ENCODE peak calls at places on chromosomes 7 and 10, in four cellular contexts. Z is GM12865; Q is activated CD8-positive, alpha-beta T cell treated with anti-CD3 and anti-CD28 coated beads for 36 hours; R is activated naive CD4-positive, alpha-beta T cell treated with Interleukin-2 at 50 U/mL for 16 hours. X is an unnamed sample.

GRCh38 chr10:38159007-38159406 is 64.9 kb downstream of the ZNF37A start:
- DNase-seq in Q (no peak), R (no peak), Z (no peak), X (no peak)

GRCh38 chr10:48449501-48450232 is 143.2 kb downstream of the MAPK8 start:
- DNase-seq in Q (no peak), R (no peak), Z (no peak), X (no peak)

GRCh38 chr7:12861070-12861469 is 173.6 kb downstream of the ARL4A start:
- DNase-seq in Z (no peak), R (no peak), Q (no peak), X (no peak)

GRCh38 chr10:98458812-98459211 is 12.1 kb upstream of the HPS1 start:
- DNase-seq in R (no peak), Q (no peak), Z (no peak), X (no peak)

GRCh38 chr7:126574276-126574675 is 678.5 kb downstream of the GRM8 start:
- DNase-seq in R (no peak), Q (no peak), Z (no peak), X (no peak)

GRCh38 chr7:46838463-46838862 is 743.4 kb downstream of the TNS3 start:
- DNase-seq in Q (no peak), Z (no peak), R (no peak), X (no peak)

GRCh38 chr7:15684834-15685233 is 1.6 kb downstream of the MEOX2 start:
- DNase-seq in Q (no peak), Z (no peak), R (no peak), X (no peak)

GRCh38 chr7:149865437-149865836 is 8.3 kb upstream of the ATP6V0E2 start:
- DNase-seq in R (peak; percentile 51), Q (peak; percentile 83), Z (peak; percentile 20), X (no peak)

GRCh38 chr7:151456782-151457181 is 16.8 kb upstream of the CRYGN start:
- DNase-seq in Z (no peak), Q (no peak), R (no peak), X (no peak)

GRCh38 chr10:35555962-35556930 is 48.9 kb upstream of the GJD4 start:
- DNase-seq in Q (no peak), Z (no peak), R (no peak), X (no peak)

GRCh38 chr7:126959649-126960048 is 293.1 kb downstream of the GRM8 start:
- DNase-seq in Q (no peak), R (no peak), Z (no peak), X (no peak)

GRCh38 chr7:77796960-77797359 is 1.3 kb downstream of the TMEM60 start:
- DNase-seq in Q (no peak), Z (no peak), R (no peak), X (no peak)

GRCh38 chr10:25766213-25766612 is 167.8 kb upstream of the MYO3A start:
- DNase-seq in Q (no peak), Z (no peak), R (no peak), X (no peak)

GRCh38 chr7:149625339-149625946 is 127.8 kb upstream of the ZNF746 start:
- DNase-seq in Q (peak; percentile 76), R (peak; percentile 69), Z (peak; percentile 70), X (peak; percentile 69)

GRCh38 chr7:158955146-158955870 is 99.0 kb downstream of the DYNC2I1 start:
- DNase-seq in R (no peak), Q (no peak), Z (no peak), X (no peak)

GRCh38 chr10:79407397-79407796 is 38.0 kb downstream of the ZCCHC24 start:
- DNase-seq in Q (no peak), R (no peak), Z (no peak), X (no peak)

GRCh38 chr10:10295537-10295936 is 722.1 kb upstream of the CELF2 start:
- DNase-seq in Z (no peak), R (no peak), Q (no peak), X (no peak)

GRCh38 chr7:151632750-151633515 is 113.2 kb upstream of the RHEB start:
- DNase-seq in Z (peak; percentile 88), R (peak; percentile 65), Q (peak; percentile 62), X (peak; percentile 40)

GRCh38 chr7:31748084-31748483 is 61.1 kb downstream of the PPP1R17 start:
- DNase-seq in Z (no peak), R (no peak), Q (no peak), X (no peak)

GRCh38 chr10:5655003-5655600 is 11.3 kb downstream of the ASB13 start:
- DNase-seq in Q (peak; percentile 36), Z (no peak), R (no peak), X (peak; percentile 40)

GRCh38 chr10:48658889-48659269 is 25.8 kb upstream of the WDFY4 start:
- DNase-seq in Z (no peak), R (no peak), Q (no peak), X (no peak)

GRCh38 chr10:90461437-90462155 is 396.2 kb downstream of the HTR7 start:
- DNase-seq in Q (no peak), R (no peak), Z (no peak), X (no peak)

GRCh38 chr10:17026686-17027485 is 102.7 kb downstream of the CUBN start:
- DNase-seq in R (peak; percentile 77), Q (peak; percentile 87), Z (peak; percentile 77), X (no peak)

GRCh38 chr7:78296689-78297371 is 498.3 kb downstream of the PHTF2 start:
- DNase-seq in R (no peak), Q (no peak), Z (no peak), X (no peak)

GRCh38 chr10:49275896-49276295 is 23.1 kb upstream of the C10orf71 start:
- DNase-seq in Q (no peak), R (no peak), Z (no peak), X (no peak)

GRCh38 chr7:47346378-47346914 is 235.5 kb downstream of the TNS3 start:
- DNase-seq in Z (no peak), R (no peak), Q (no peak), X (no peak)

GRCh38 chr7:39727614-39728013 is 104.2 kb downstream of the RALA start:
- DNase-seq in R (no peak), Z (no peak), Q (no peak), X (no peak)

GRCh38 chr7:100053201-100053600 is 3.6 kb downstream of the ZSCAN21 start:
- DNase-seq in R (no peak), Q (peak; percentile 22), Z (peak; percentile 55), X (peak; percentile 24)

GRCh38 chr10:83536426-83536825 is 602.9 kb upstream of the GHITM start:
- DNase-seq in R (no peak), Q (no peak), Z (no peak), X (no peak)

GRCh38 chr7:568681-569035 is 49.0 kb upstream of the PDGFA start:
- DNase-seq in Z (no peak), Q (no peak), R (no peak), X (no peak)